ENCODE peak calls at places on chromosomes 5 and 9, in five cellular contexts. L is neural progenitor cell, O is SW480, G is cerebellar cortex, Y is dorsolateral prefrontal cortex. M is an unnamed sample.

GRCh38 chr5:5711112-5711511 is 288.6 kb downstream of the ICE1 start:
- DNase-seq in L (no peak), O (no peak), G (no peak), Y (no peak), M (no peak)

GRCh38 chr9:34555002-34555348 is 32.2 kb upstream of the ENHO start:
- DNase-seq in L (peak), O (no peak), G (no peak), Y (peak), M (no peak)

GRCh38 chr5:143229896-143230675 is 173.4 kb downstream of the NR3C1 start:
- DNase-seq in L (peak), O (no peak), G (peak), Y (peak), M (peak)

GRCh38 chr9:14175778-14176177 is 138.2 kb downstream of the NFIB start:
- DNase-seq in L (no peak), O (no peak), G (no peak), Y (no peak), M (no peak)

GRCh38 chr5:169300468-169301385 is at the start of gene SLIT3:
- DNase-seq in L (peak), O (no peak), G (peak), Y (peak), M (no peak)

GRCh38 chr9:21574261-21574660 is 92.1 kb upstream of the IFNE start:
- DNase-seq in L (no peak), O (no peak), G (no peak), Y (no peak), M (no peak)

GRCh38 chr5:10199700-10200099 is 50.0 kb downstream of the ATPSCKMT start:
- DNase-seq in L (no peak), O (no peak), G (no peak), Y (no peak), M (no peak)

GRCh38 chr9:71384343-71384742 is 262.9 kb upstream of the TRPM3 start:
- DNase-seq in L (peak), O (no peak), G (no peak), Y (no peak), M (no peak)

GRCh38 chr5:30994170-30994569 is 199.3 kb upstream of the CDH6 start:
- DNase-seq in L (peak), O (no peak), G (no peak), Y (no peak), M (no peak)

GRCh38 chr5:138662599-138662998 is 87.4 kb upstream of the HSPA9 start:
- DNase-seq in L (no peak), O (no peak), G (no peak), Y (no peak), M (no peak)

GRCh38 chr5:143002459-143003327 is 232.5 kb downstream of the ARHGAP26 start:
- DNase-seq in L (peak), O (peak), G (peak), Y (no peak), M (no peak)

GRCh38 chr5:123937230-123937629 is 425.3 kb downstream of the CSNK1G3 start:
- DNase-seq in L (peak), O (peak), G (peak), Y (no peak), M (peak)

GRCh38 chr9:135570456-135570855 is 8.9 kb downstream of the PAEP start:
- DNase-seq in L (no peak), O (peak), G (no peak), Y (no peak), M (no peak)

GRCh38 chr9:127796899-127797370 is 5.7 kb upstream of the FPGS start:
- DNase-seq in L (peak), O (peak), G (no peak), Y (no peak), M (no peak)

GRCh38 chr5:169265888-169266287 is 35.1 kb downstream of the SLIT3 start:
- DNase-seq in L (peak), O (no peak), G (no peak), Y (no peak), M (no peak)

GRCh38 chr9:110912701-110913291 is 125.5 kb downstream of the LPAR1 start:
- DNase-seq in L (no peak), O (no peak), G (no peak), Y (no peak), M (no peak)

GRCh38 chr9:81874926-81875325 is 53.3 kb upstream of the SPATA31D4 start:
- DNase-seq in L (no peak), O (no peak), G (no peak), Y (no peak), M (no peak)

GRCh38 chr5:126884269-126884819 is 107.4 kb downstream of the LMNB1 start:
- DNase-seq in L (no peak), O (no peak), G (no peak), Y (no peak), M (no peak)

GRCh38 chr9:84823426-84824271 is 154.1 kb downstream of the NTRK2 start:
- DNase-seq in L (no peak), O (no peak), G (no peak), Y (no peak), M (no peak)

GRCh38 chr9:9437641-9438040 is 1175.2 kb downstream of the PTPRD start:
- DNase-seq in L (no peak), O (no peak), G (no peak), Y (no peak), M (no peak)

GRCh38 chr5:121737120-121737519 is 114.6 kb upstream of the FTMT start:
- DNase-seq in L (no peak), O (no peak), G (no peak), Y (no peak), M (no peak)

GRCh38 chr9:37908283-37908682 is 4.4 kb upstream of the SLC25A51 start:
- DNase-seq in L (no peak), O (no peak), G (no peak), Y (no peak), M (no peak)

GRCh38 chr9:24118170-24118569 is 292.1 kb upstream of the ELAVL2 start:
- DNase-seq in L (no peak), O (no peak), G (no peak), Y (no peak), M (no peak)

GRCh38 chr9:112772551-112772950 is 22.0 kb downstream of the SNX30 start:
- DNase-seq in L (no peak), O (no peak), G (no peak), Y (no peak), M (no peak)

GRCh38 chr5:98214240-98215051 is 559.0 kb upstream of the RGMB start:
- DNase-seq in L (peak), O (no peak), G (no peak), Y (no peak), M (no peak)

GRCh38 chr5:149405550-149406202 is 26.6 kb upstream of the IL17B start:
- DNase-seq in L (no peak), O (no peak), G (no peak), Y (no peak), M (no peak)

GRCh38 chr5:142499591-142500384 is 175.0 kb upstream of the SPRY4 start:
- DNase-seq in L (no peak), O (peak), G (no peak), Y (no peak), M (peak)

GRCh38 chr5:32390819-32391591 is 53.5 kb downstream of the ZFR start:
- DNase-seq in L (no peak), O (peak), G (no peak), Y (no peak), M (peak)

GRCh38 chr5:85017271-85017670 is 632.6 kb upstream of the EDIL3 start:
- DNase-seq in L (no peak), O (no peak), G (no peak), Y (no peak), M (no peak)

GRCh38 chr9:19656704-19657103 is 132.1 kb downstream of the SLC24A2 start:
- DNase-seq in L (no peak), O (no peak), G (no peak), Y (no peak), M (no peak)

GRCh38 chr5:399296-400281 is 43.4 kb upstream of the EXOC3 start:
- DNase-seq in L (peak), O (peak), G (no peak), Y (peak), M (peak)

GRCh38 chr5:68172314-68172713 is 43.2 kb upstream of the PIK3R1 start:
- DNase-seq in L (peak), O (no peak), G (no peak), Y (no peak), M (no peak)

GRCh38 chr9:136119259-136120118 is 814 bp upstream of the TMEM250 start:
- DNase-seq in L (peak), O (peak), G (peak), Y (no peak), M (peak)

GRCh38 chr5:16615737-16616535 is 861 bp downstream of the RETREG1 start:
- DNase-seq in L (peak), O (peak), G (peak), Y (no peak), M (no peak)